ENCODE peak calls at places on chromosome 7, in six cellular contexts. A, W, C, D, B and P are unnamed samples. For H4K20me1, the result is how much of the 10 kb centered on the place peaks cover.

GRCh38 chr7:129176853-129177369 is 11.5 kb upstream of the SMO start:
- DNase-seq in A (no peak), W (no peak), C (no peak), D (no peak), B (no peak), P (no peak)

GRCh38 chr7:23450518-23450917 is 19.8 kb downstream of the IGF2BP3 start:
- DNase-seq in A (no peak), W (no peak), C (no peak), D (no peak), B (no peak), P (no peak)

GRCh38 chr7:47314728-47315601 is 266.9 kb downstream of the TNS3 start:
- DNase-seq in A (no peak), W (peak), C (no peak), D (peak), B (peak), P (peak)

GRCh38 chr7:27129729-27130539 is 623 bp downstream of the HOXA4 start:
- DNase-seq in A (no peak), W (no peak), C (no peak), D (peak), B (no peak), P (no peak)

GRCh38 chr7:12765431-12766100 is 78.1 kb downstream of the ARL4A start:
- DNase-seq in A (no peak), W (peak), C (no peak), D (no peak), B (peak), P (peak)

GRCh38 chr7:47693161-47693740 is 111.3 kb upstream of the TNS3 start:
- DNase-seq in A (peak), W (no peak), C (no peak), D (no peak), B (peak), P (peak)

GRCh38 chr7:142033154-142033553 is 37.5 kb downstream of the MGAM start:
- DNase-seq in A (no peak), W (no peak), C (no peak), D (no peak), B (no peak), P (no peak)

GRCh38 chr7:116557901-116558300 is 33.1 kb downstream of the CAV1 start:
- DNase-seq in A (no peak), W (no peak), C (no peak), D (no peak), B (no peak), P (no peak)

GRCh38 chr7:65390588-65390987 is 16.9 kb downstream of the ZNF92 start:
- DNase-seq in A (no peak), W (no peak), C (no peak), D (no peak), B (peak), P (no peak)

GRCh38 chr7:137850586-137850985 is 3.8 kb upstream of the DGKI start:
- DNase-seq in A (no peak), W (no peak), C (no peak), D (no peak), B (peak), P (peak)

GRCh38 chr7:84538268-84538667 is 343.7 kb upstream of the SEMA3A start:
- DNase-seq in A (no peak), W (peak), C (no peak), D (no peak), B (peak), P (peak)

GRCh38 chr7:24024276-24024675 is 259.7 kb upstream of the NPY start:
- DNase-seq in A (no peak), W (peak), C (no peak), D (no peak), B (no peak), P (no peak)

GRCh38 chr7:157927313-157927925 is 590.6 kb downstream of the DNAJB6 start:
- DNase-seq in A (no peak), W (no peak), C (no peak), D (no peak), B (no peak), P (no peak)

GRCh38 chr7:16590424-16590823 is 55.1 kb downstream of the ANKMY2 start:
- DNase-seq in A (no peak), W (no peak), C (no peak), D (peak), B (no peak), P (no peak)

GRCh38 chr7:30799206-30799975 is 28.2 kb downstream of the MINDY4 start:
- DNase-seq in A (no peak), W (peak), C (peak), D (peak), B (peak), P (peak)

GRCh38 chr7:142496545-142496991 is 238.7 kb upstream of the PRSS58 start:
- DNase-seq in A (peak), W (peak), C (peak), D (peak), B (no peak), P (peak)

GRCh38 chr7:28774529-28775057 is 183.5 kb downstream of the TRIL start:
- DNase-seq in A (no peak), W (peak), C (no peak), D (no peak), B (no peak), P (no peak)

GRCh38 chr7:39099146-39099545 is 121.4 kb downstream of the POU6F2 start:
- DNase-seq in A (no peak), W (no peak), C (no peak), D (no peak), B (no peak), P (no peak)

GRCh38 chr7:48390381-48391327 is 219.4 kb downstream of the ABCA13 start:
- DNase-seq in A (no peak), W (no peak), C (no peak), D (no peak), B (no peak), P (no peak)

GRCh38 chr7:45421096-45421495 is 153.1 kb upstream of the ADCY1 start:
- DNase-seq in A (no peak), W (peak), C (no peak), D (no peak), B (peak), P (peak)

GRCh38 chr7:131586259-131586658 is 29.8 kb upstream of the PODXL start:
- DNase-seq in A (peak), W (no peak), C (no peak), D (peak), B (no peak), P (no peak)

GRCh38 chr7:151795168-151795754 is 81.7 kb downstream of the PRKAG2 start:
- DNase-seq in A (no peak), W (no peak), C (no peak), D (no peak), B (no peak), P (no peak)

GRCh38 chr7:99366646-99367045 is 7.9 kb upstream of the ARPC1B start:
- DNase-seq in A (no peak), W (no peak), C (no peak), D (no peak), B (no peak), P (no peak)

GRCh38 chr7:47088329-47089067 is 493.4 kb downstream of the TNS3 start:
- DNase-seq in A (peak), W (peak), C (peak), D (peak), B (peak), P (peak)

GRCh38 chr7:5997210-5997808 is 11.5 kb downstream of the PMS2 start:
- DNase-seq in A (peak), W (peak), C (peak), D (peak), B (peak), P (peak)

GRCh38 chr7:82507365-82507975 is 63.9 kb upstream of the CACNA2D1 start:
- DNase-seq in A (no peak), W (no peak), C (no peak), D (no peak), B (no peak), P (no peak)

GRCh38 chr7:79653136-79653631 is 199.7 kb upstream of the MAGI2 start:
- DNase-seq in A (no peak), W (no peak), C (no peak), D (no peak), B (no peak), P (peak)

GRCh38 chr7:92251181-92251580 is 5.4 kb downstream of the ANKIB1 start:
- DNase-seq in A (no peak), W (no peak), C (no peak), D (no peak), B (no peak), P (no peak)

GRCh38 chr7:68507644-68508043 is 1090.6 kb upstream of the AUTS2 start:
- DNase-seq in A (no peak), W (no peak), C (no peak), D (no peak), B (no peak), P (no peak)

GRCh38 chr7:149773446-149774236 is at the start of gene ZNF467:
- DNase-seq in A (peak), W (peak), C (no peak), D (peak), B (no peak), P (no peak)

GRCh38 chr7:96901822-96902412 is 103.4 kb upstream of the DLX6 start:
- DNase-seq in A (no peak), W (no peak), C (no peak), D (no peak), B (no peak), P (no peak)

GRCh38 chr7:156764016-156764669 is 123.6 kb downstream of the RNF32 start:
- DNase-seq in A (no peak), W (peak), C (no peak), D (peak), B (peak), P (peak)

GRCh38 chr7:155169081-155169480 is 99.0 kb downstream of the HTR5A start:
- DNase-seq in A (no peak), W (no peak), C (no peak), D (no peak), B (no peak), P (no peak)

GRCh38 chr7:54859066-54859465 is 100.1 kb upstream of the SEC61G start:
- DNase-seq in A (no peak), W (no peak), C (no peak), D (no peak), B (no peak), P (no peak)

GRCh38 chr7:20777377-20778062 is 9.2 kb downstream of the SP8 start:
- DNase-seq in A (no peak), W (no peak), C (no peak), D (no peak), B (no peak), P (no peak)

GRCh38 chr7:100801833-100802568 is 25.3 kb downstream of the EPHB4 start:
- DNase-seq in A (peak), W (peak), C (no peak), D (peak), B (peak), P (peak)

GRCh38 chr7:50762337-50762736 is 20.4 kb downstream of the GRB10 start:
- DNase-seq in A (no peak), W (no peak), C (no peak), D (no peak), B (no peak), P (no peak)
- H4K20me1 ChIP-seq in A (half or more), W (under half), C (under half), D (under half), B (half or more), P (under half)

GRCh38 chr7:70665997-70666396 is 465.9 kb upstream of the GALNT17 start:
- DNase-seq in A (no peak), W (no peak), C (no peak), D (no peak), B (no peak), P (no peak)
- H4K20me1 ChIP-seq in A (under half), W (under half), C (under half), D (under half), B (under half), P (under half)

DNA sequence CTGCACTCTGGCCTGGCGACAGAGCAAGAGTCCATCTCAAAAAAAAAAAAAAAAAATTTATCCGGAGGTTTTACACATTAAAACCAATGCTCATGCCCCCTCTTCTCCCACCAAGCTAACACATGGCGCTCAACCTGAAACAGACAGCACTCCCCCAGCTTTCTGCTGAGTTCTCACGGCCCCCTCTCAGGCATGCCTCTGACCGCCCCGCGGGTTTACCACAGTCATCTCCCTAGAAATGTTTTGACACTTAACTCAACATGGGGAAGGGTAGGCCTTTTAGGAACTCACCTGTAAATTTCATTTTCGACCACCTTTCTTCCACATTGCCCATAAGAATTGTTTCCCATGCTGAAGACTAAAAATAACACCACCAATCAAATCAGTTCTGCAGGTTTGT is 9.3 kb downstream of the RCC1L start:
- DNase-seq in A (no peak), W (no peak), C (no peak), D (no peak), B (no peak), P (no peak)
- H4K20me1 ChIP-seq in A (under half), W (under half), C (under half), D (under half), B (under half), P (under half)

DNA sequence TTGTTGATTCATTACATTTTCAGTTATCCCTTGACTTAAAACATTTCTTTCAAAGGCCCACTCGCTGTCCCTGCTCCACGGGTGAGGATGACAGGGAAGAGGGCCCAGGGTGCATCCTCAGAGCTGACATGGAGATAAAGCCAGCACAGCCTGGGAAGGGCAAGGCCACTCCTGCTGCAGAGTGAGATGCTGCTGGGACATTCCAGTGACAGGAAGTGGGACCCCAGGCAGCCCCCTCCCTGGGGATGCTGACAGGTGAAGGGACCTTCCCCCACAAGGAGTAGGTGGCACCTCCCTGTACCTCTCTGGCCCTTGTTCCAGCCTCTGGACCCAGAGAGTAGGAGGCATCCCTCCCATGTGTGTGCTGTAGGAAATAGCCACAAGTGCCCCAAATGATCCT is 97.8 kb upstream of the DDC start:
- DNase-seq in A (no peak), W (no peak), C (no peak), D (no peak), B (no peak), P (no peak)
- H4K20me1 ChIP-seq in A (under half), W (under half), C (under half), D (under half), B (half or more), P (half or more)